ENCODE peak calls at places on chromosomes 5 and 9, in four cellular contexts. One of them, this sample, is unnamed.
A peak's percentile ranks its signal among the peaks of the same experiment; 100 is the strongest.

GRCh38 chr9:109474944-109475343 is 23.2 kb downstream of the PTPN3 start:
- DNase-seq in HepG2: no peak
- DNase-seq in GM12878: no peak
- DNase-seq in K562: no peak
- DNase-seq in this sample: no peak

GRCh38 chr9:133141833-133142594 is 21.0 kb upstream of the RALGDS start:
- DNase-seq in HepG2: no peak
- DNase-seq in GM12878: no peak
- DNase-seq in K562: no peak
- DNase-seq in this sample: no peak

GRCh38 chr5:133244242-133244641 is 192.4 kb downstream of the HSPA4 start:
- DNase-seq in HepG2: peak; percentile 65
- DNase-seq in GM12878: no peak
- DNase-seq in K562: no peak
- DNase-seq in this sample: no peak

GRCh38 chr5:176789873-176790615 is 20.3 kb upstream of the UNC5A start:
- DNase-seq in HepG2: no peak
- DNase-seq in GM12878: no peak
- DNase-seq in K562: no peak
- DNase-seq in this sample: no peak

GRCh38 chr5:133945561-133945960 is 22.9 kb downstream of the C5orf15 start:
- DNase-seq in HepG2: no peak
- DNase-seq in GM12878: no peak
- DNase-seq in K562: no peak
- DNase-seq in this sample: no peak

GRCh38 chr5:9401786-9402472 is 143.9 kb downstream of the SEMA5A start:
- DNase-seq in HepG2: no peak
- DNase-seq in GM12878: no peak
- DNase-seq in K562: no peak
- DNase-seq in this sample: no peak

GRCh38 chr9:38067611-38067891 is 1.5 kb downstream of the SHB start:
- DNase-seq in HepG2: no peak
- DNase-seq in GM12878: no peak
- DNase-seq in K562: no peak
- DNase-seq in this sample: peak; percentile 45

GRCh38 chr9:124271660-124272059 is 13.9 kb downstream of the NEK6 start:
- DNase-seq in HepG2: no peak
- DNase-seq in GM12878: no peak
- DNase-seq in K562: no peak
- DNase-seq in this sample: no peak

GRCh38 chr9:109859447-109859846 is 79.4 kb downstream of the PALM2AKAP2 start:
- DNase-seq in HepG2: no peak
- DNase-seq in GM12878: no peak
- DNase-seq in K562: no peak
- DNase-seq in this sample: no peak

GRCh38 chr5:159908201-159908940 is 7.9 kb upstream of the ADRA1B start:
- DNase-seq in HepG2: no peak
- DNase-seq in GM12878: no peak
- DNase-seq in K562: no peak
- DNase-seq in this sample: no peak

GRCh38 chr5:95720094-95720793 is 10.9 kb upstream of the RHOBTB3 start:
- DNase-seq in HepG2: no peak
- DNase-seq in GM12878: no peak
- DNase-seq in K562: no peak
- DNase-seq in this sample: no peak

GRCh38 chr9:134670042-134670525 is 28.5 kb downstream of the COL5A1 start:
- DNase-seq in HepG2: no peak
- DNase-seq in GM12878: no peak
- DNase-seq in K562: no peak
- DNase-seq in this sample: no peak

GRCh38 chr5:35908266-35908665 is 30.2 kb downstream of the CAPSL start:
- DNase-seq in HepG2: no peak
- DNase-seq in GM12878: no peak
- DNase-seq in K562: no peak
- DNase-seq in this sample: no peak

GRCh38 chr9:94921072-94921471 is 194.6 kb downstream of the AOPEP start:
- DNase-seq in HepG2: no peak
- DNase-seq in GM12878: no peak
- DNase-seq in K562: no peak
- DNase-seq in this sample: no peak

GRCh38 chr5:76111510-76112174 is 28.5 kb downstream of the SV2C start:
- DNase-seq in HepG2: no peak
- DNase-seq in GM12878: no peak
- DNase-seq in K562: no peak
- DNase-seq in this sample: no peak

GRCh38 chr9:34442770-34443169 is 15.6 kb downstream of the FAM219A start:
- DNase-seq in HepG2: no peak
- DNase-seq in GM12878: no peak
- DNase-seq in K562: no peak
- DNase-seq in this sample: no peak

GRCh38 chr5:72115277-72115676 is 8.0 kb downstream of the MAP1B start:
- DNase-seq in HepG2: no peak
- DNase-seq in GM12878: no peak
- DNase-seq in K562: no peak
- DNase-seq in this sample: no peak

GRCh38 chr5:156497816-156498215 is 170.9 kb downstream of the SGCD start:
- DNase-seq in HepG2: no peak
- DNase-seq in GM12878: no peak
- DNase-seq in K562: no peak
- DNase-seq in this sample: no peak

GRCh38 chr5:79878721-79879336 is 112.2 kb downstream of the MTX3 start:
- DNase-seq in HepG2: peak; percentile 13
- DNase-seq in GM12878: no peak
- DNase-seq in K562: peak; percentile 52
- DNase-seq in this sample: peak; percentile 78

GRCh38 chr9:3865373-3865772 is 339.6 kb upstream of the RFX3 start:
- DNase-seq in HepG2: no peak
- DNase-seq in GM12878: no peak
- DNase-seq in K562: no peak
- DNase-seq in this sample: no peak

GRCh38 chr9:91734371-91734981 is 215.6 kb downstream of the ROR2 start:
- DNase-seq in HepG2: peak; percentile 13
- DNase-seq in GM12878: no peak
- DNase-seq in K562: peak; percentile 84
- DNase-seq in this sample: peak; percentile 82

GRCh38 chr9:99052849-99053715 is 51.8 kb upstream of the TGFBR1 start:
- DNase-seq in HepG2: no peak
- DNase-seq in GM12878: no peak
- DNase-seq in K562: no peak
- DNase-seq in this sample: no peak

GRCh38 chr5:29780401-29780800 is 1413.1 kb upstream of the CDH6 start:
- DNase-seq in HepG2: peak; percentile 89
- DNase-seq in GM12878: no peak
- DNase-seq in K562: no peak
- DNase-seq in this sample: no peak

GRCh38 chr5:146561711-146562110 is 45.7 kb upstream of the GPR151 start:
- DNase-seq in HepG2: no peak
- DNase-seq in GM12878: no peak
- DNase-seq in K562: no peak
- DNase-seq in this sample: no peak

GRCh38 chr5:138595396-138595795 is 20.2 kb upstream of the HSPA9 start:
- DNase-seq in HepG2: no peak
- DNase-seq in GM12878: no peak
- DNase-seq in K562: no peak
- DNase-seq in this sample: no peak

GRCh38 chr5:177472460-177473441 is 683 bp downstream of the DBN1 start:
- DNase-seq in HepG2: peak; percentile 25
- DNase-seq in GM12878: no peak
- DNase-seq in K562: peak; percentile 87
- DNase-seq in this sample: peak; percentile 53

GRCh38 chr9:122816163-122816867 is 12.1 kb downstream of the PDCL start:
- DNase-seq in HepG2: no peak
- DNase-seq in GM12878: no peak
- DNase-seq in K562: no peak
- DNase-seq in this sample: no peak

GRCh38 chr9:130034570-130034969 is 8.4 kb downstream of the FNBP1 start:
- DNase-seq in HepG2: no peak
- DNase-seq in GM12878: no peak
- DNase-seq in K562: no peak
- DNase-seq in this sample: no peak
- TF ChIP-seq ETV6 in HepG2: no peak
- TF ChIP-seq ETV6 in GM12878: no peak
- TF ChIP-seq ETV6 in K562: no peak
- TF ChIP-seq ETV6 in this sample: no peak

DNA sequence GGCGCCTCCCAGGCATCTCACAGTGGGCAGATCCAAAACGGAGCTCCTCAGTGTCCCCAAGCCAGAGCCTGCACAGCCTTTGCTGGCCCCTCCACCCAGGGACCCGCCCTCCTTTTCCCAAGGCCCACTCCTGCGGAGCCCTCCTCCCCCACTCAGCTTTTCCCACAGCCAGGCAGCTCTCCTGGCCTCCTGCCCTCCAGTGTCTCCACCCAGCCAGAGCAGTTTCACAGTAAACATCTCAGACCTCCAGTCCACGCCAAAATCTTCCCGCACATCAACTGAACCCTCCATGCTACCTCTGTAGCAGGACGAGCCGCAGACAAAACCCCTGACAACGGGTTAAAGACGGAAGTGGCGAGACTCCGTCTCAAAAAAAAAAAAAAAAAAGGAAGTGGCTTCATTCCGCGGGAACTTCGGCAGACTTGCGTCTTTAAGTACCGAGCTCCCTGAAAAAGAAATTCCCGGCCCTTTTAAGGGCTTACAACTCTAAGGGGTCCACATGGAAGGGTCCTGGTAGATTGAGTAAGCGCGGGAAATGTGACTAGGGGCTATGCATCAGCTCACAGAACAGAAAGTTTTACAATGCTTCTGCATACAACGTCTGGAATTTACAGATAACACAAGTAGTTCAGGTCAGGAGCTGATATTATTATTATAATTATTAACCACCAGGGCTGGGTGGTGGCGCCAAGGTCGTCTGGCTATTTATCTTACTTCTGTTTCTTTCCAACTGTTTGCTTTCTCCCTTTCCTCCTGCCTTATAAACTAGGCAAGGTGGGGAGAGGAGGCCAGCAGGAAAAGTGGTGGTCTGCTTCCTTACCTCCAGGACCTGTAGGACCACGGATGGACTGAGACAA is 11.4 kb upstream of the GRIN1 start:
- DNase-seq in HepG2: peak; percentile 65
- DNase-seq in GM12878: no peak
- DNase-seq in K562: peak; percentile 47
- DNase-seq in this sample: no peak
- TF ChIP-seq ETV6 in HepG2: no peak
- TF ChIP-seq ETV6 in GM12878: no peak
- TF ChIP-seq ETV6 in K562: peak; percentile 72
- TF ChIP-seq ETV6 in this sample: no peak

GRCh38 chr5:50881407-50881806 is 215.0 kb downstream of the PARP8 start:
- DNase-seq in HepG2: no peak
- DNase-seq in GM12878: no peak
- DNase-seq in K562: no peak
- DNase-seq in this sample: no peak
- TF ChIP-seq ETV6 in HepG2: no peak
- TF ChIP-seq ETV6 in GM12878: no peak
- TF ChIP-seq ETV6 in K562: no peak
- TF ChIP-seq ETV6 in this sample: no peak

GRCh38 chr5:41755705-41756104 is 114.5 kb downstream of the OXCT1 start:
- DNase-seq in HepG2: no peak
- DNase-seq in GM12878: no peak
- DNase-seq in K562: no peak
- DNase-seq in this sample: no peak
- TF ChIP-seq ETV6 in HepG2: no peak
- TF ChIP-seq ETV6 in GM12878: no peak
- TF ChIP-seq ETV6 in K562: no peak
- TF ChIP-seq ETV6 in this sample: no peak

GRCh38 chr9:107819772-107820171 is 330.2 kb upstream of the KLF4 start:
- DNase-seq in HepG2: no peak
- DNase-seq in GM12878: no peak
- DNase-seq in K562: no peak
- DNase-seq in this sample: no peak
- TF ChIP-seq ETV6 in HepG2: no peak
- TF ChIP-seq ETV6 in GM12878: no peak
- TF ChIP-seq ETV6 in K562: no peak
- TF ChIP-seq ETV6 in this sample: no peak

DNA sequence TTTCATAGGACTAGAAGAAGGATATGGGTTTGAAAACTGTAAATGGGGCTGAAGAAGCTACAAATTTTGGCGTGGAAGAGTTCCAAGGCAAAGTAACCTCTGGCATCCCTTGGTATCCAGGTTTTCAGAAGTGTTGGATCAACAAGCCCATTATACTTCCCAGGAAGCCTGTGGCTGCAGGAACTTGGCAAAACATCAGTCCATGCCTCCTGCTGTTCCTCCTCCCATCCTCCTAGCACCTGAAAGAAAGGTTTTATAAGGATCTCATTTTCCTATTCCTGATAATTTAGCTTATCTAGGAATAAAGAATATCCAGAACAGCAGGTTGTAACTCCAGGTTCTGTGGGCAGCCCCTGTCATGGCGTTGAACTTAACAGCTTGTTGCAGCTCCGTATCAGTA is 72.5 kb upstream of the LPAR1 start:
- DNase-seq in HepG2: no peak
- DNase-seq in GM12878: no peak
- DNase-seq in K562: no peak
- DNase-seq in this sample: no peak
- TF ChIP-seq ETV6 in HepG2: no peak
- TF ChIP-seq ETV6 in GM12878: no peak
- TF ChIP-seq ETV6 in K562: no peak
- TF ChIP-seq ETV6 in this sample: no peak